ENCODE peak calls at places on chromosomes 12 and 14, in four cellular contexts. R, B, L and G are unnamed samples.

GRCh38 chr12:52251367-52252055 is 18.5 kb downstream of the KRT7 start:
- DNase-seq in R (no peak), L (no peak), B (no peak), G (no peak)

GRCh38 chr12:20549115-20549719 is 145.9 kb upstream of the SLCO1C1 start:
- DNase-seq in R (no peak), L (no peak), B (no peak), G (peak; percentile 21)

GRCh38 chr12:108560321-108560721 is 652 bp downstream of the SART3 start:
- DNase-seq in R (no peak), B (no peak), L (no peak), G (no peak)

GRCh38 chr12:130104596-130105253 is 57.5 kb upstream of the FZD10 start:
- DNase-seq in R (no peak), L (no peak), B (peak; percentile 56), G (peak; percentile 54)

GRCh38 chr14:77955816-77956796 is 156.2 kb downstream of the ADCK1 start:
- DNase-seq in L (no peak), R (no peak), B (no peak), G (peak; percentile 19)

GRCh38 chr14:61258985-61259384 is 22.2 kb downstream of the TMEM30B start:
- DNase-seq in L (peak; percentile 52), B (no peak), R (no peak), G (no peak)

GRCh38 chr14:104112609-104113571 is 25.5 kb upstream of the KIF26A start:
- DNase-seq in R (peak; percentile 54), B (no peak), L (no peak), G (no peak)

GRCh38 chr12:50732591-50732990 is 31.3 kb upstream of the ATF1 start:
- DNase-seq in R (no peak), B (no peak), L (peak; percentile 72), G (no peak)

GRCh38 chr12:57769594-57769993 is 2.3 kb downstream of the METTL1 start:
- DNase-seq in B (no peak), L (no peak), R (no peak), G (no peak)

GRCh38 chr14:55077691-55078151 is 26.3 kb downstream of the MAPK1IP1L start:
- DNase-seq in B (no peak), R (peak; percentile 77), L (no peak), G (peak; percentile 48)

GRCh38 chr12:3341594-3341993 is 149.4 kb upstream of the PRMT8 start:
- DNase-seq in L (no peak), B (no peak), R (no peak), G (no peak)

GRCh38 chr14:73724696-73725095 is 10.5 kb upstream of the PNMA1 start:
- DNase-seq in R (peak; percentile 41), L (no peak), B (no peak), G (no peak)

GRCh38 chr12:94148841-94149780 is 734 bp downstream of the PLXNC1 start:
- DNase-seq in R (no peak), B (peak; percentile 77), L (peak; percentile 45), G (peak; percentile 78)

DNA sequence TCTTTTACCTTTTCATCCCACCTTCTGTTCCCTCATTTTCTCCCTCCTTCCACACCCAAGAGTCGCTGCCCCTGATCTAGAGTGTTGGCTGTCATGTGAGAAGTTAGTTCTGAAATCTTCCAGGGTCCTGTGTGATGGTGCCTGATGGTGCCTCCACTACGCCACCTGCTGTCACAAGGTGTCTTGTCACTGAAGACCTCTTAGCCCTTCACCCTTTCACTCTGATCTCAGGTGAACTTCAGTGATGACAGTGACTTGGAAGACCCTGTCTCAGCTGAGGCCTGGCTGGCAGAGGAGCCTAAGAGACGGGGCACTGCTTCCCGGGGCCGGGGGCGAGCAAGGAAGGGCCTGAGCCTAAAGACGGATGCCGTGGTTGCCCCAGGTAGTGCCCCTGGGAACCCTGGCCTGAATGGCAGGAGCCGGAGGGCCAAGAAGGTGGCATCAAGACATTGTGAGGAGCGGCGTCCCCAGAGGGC is 7.6 kb upstream of the PFDN5 start:
- DNase-seq in L (no peak), R (peak; percentile 79), B (peak; percentile 77), G (peak; percentile 64)
- H3K9me3 ChIP-seq in L (no peaks in the 10 kb centered on the region), R (no peaks in the 10 kb centered on the region), B (no peaks in the 10 kb centered on the region), G (no peaks in the 10 kb centered on the region)

GRCh38 chr12:46857486-46857885 is 31.7 kb upstream of the SLC38A4 start:
- DNase-seq in B (no peak), R (no peak), L (no peak), G (no peak)

GRCh38 chr12:46858368-46858767 is 32.6 kb upstream of the SLC38A4 start:
- DNase-seq in B (no peak), L (no peak), R (no peak), G (peak; percentile 16)

GRCh38 chr12:46855760-46856159 is 30.0 kb upstream of the SLC38A4 start:
- DNase-seq in L (no peak), B (no peak), R (no peak), G (no peak)
- H3K9me3 ChIP-seq in L (no peaks in the 10 kb centered on the region), B (peaks cover 26% of the 10 kb centered on the region), R (peaks cover 13% of the 10 kb centered on the region), G (peaks cover 24% of the 10 kb centered on the region)

DNA sequence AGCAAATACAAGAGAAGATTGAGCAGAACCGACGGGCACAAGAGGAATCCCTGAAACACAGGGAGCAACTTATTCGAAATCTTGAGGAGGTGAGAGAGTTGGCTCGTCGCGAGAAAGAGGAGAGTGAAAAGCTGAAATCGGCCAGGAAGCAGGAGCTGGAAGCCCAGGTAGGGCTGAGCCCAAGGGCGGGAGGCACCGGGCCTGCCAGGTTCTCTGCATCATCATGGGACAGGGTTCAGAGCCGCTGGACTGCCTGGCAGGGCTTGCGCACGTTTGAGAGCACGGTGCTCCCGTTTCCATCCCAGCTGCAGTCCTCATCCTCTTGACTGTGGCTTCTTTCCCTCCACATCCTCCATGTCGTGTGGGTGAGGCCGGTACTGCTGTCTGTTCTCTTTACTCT is 14.4 kb downstream of the TCHP start:
- DNase-seq in B (no peak), R (no peak), L (no peak), G (no peak)
- H3K9me3 ChIP-seq in B (no peaks in the 10 kb centered on the region), R (no peaks in the 10 kb centered on the region), L (no peaks in the 10 kb centered on the region), G (no peaks in the 10 kb centered on the region)

GRCh38 chr14:106286697-106287290 is 760.4 kb downstream of the TMEM121 start:
- DNase-seq in R (no peak), B (no peak), L (no peak), G (no peak)
- H3K9me3 ChIP-seq in R (no peaks in the 10 kb centered on the region), B (peaks cover 83% of the 10 kb centered on the region), L (no peaks in the 10 kb centered on the region), G (peaks cover 29% of the 10 kb centered on the region)

GRCh38 chr14:84874436-84874835 is 655.5 kb upstream of the FLRT2 start:
- DNase-seq in L (no peak), B (no peak), R (no peak), G (no peak)
- H3K9me3 ChIP-seq in L (no peaks in the 10 kb centered on the region), B (no peaks in the 10 kb centered on the region), R (no peaks in the 10 kb centered on the region), G (no peaks in the 10 kb centered on the region)